ENCODE peak calls at places on chromosome 19, in six cellular contexts. C is astrocyte, T is HT1080, J is aorta, H is fibroblast of mammary gland, A is fibroblast of lung. S is an unnamed sample.

GRCh38 chr19:47633516-47633915 is 24.6 kb downstream of the BICRA start:
- DNase-seq in T (no peak), H (no peak), C (no peak), A (no peak), J (no peak), S (no peak)

GRCh38 chr19:48656840-48657474 is 11.0 kb upstream of the CA11 start:
- DNase-seq in A (peak), H (peak), C (peak), T (peak), J (no peak), S (peak)

GRCh38 chr19:33404506-33404905 is 31.0 kb downstream of the CEBPG start:
- DNase-seq in H (no peak), C (no peak), A (no peak), T (no peak), J (peak), S (no peak)

GRCh38 chr19:3154957-3155736 is 19.3 kb downstream of the GNA15 start:
- DNase-seq in C (peak), T (peak), A (peak), H (peak), J (peak), S (peak)

GRCh38 chr19:50417850-50418185 is 920 bp upstream of the SPIB start:
- DNase-seq in C (no peak), A (no peak), J (no peak), H (no peak), T (no peak), S (no peak)

GRCh38 chr19:7862413-7862951 is 11.7 kb downstream of the PRR36 start:
- DNase-seq in J (no peak), H (peak), A (peak), C (no peak), T (no peak), S (peak)

GRCh38 chr19:12365094-12365371 is 450 bp downstream of the ZNF442 start:
- DNase-seq in T (no peak), A (peak), H (peak), C (peak), J (no peak), S (no peak)

GRCh38 chr19:47284324-47284899 is 9.7 kb downstream of the INAFM1 start:
- DNase-seq in H (peak), A (peak), C (peak), T (peak), J (no peak), S (no peak)

GRCh38 chr19:51687791-51688664 is 5.1 kb upstream of the SPACA6 start:
- DNase-seq in T (peak), J (peak), H (peak), C (peak), A (peak), S (no peak)

GRCh38 chr19:34217952-34218817 is 36.2 kb upstream of the GARRE1 start:
- DNase-seq in T (peak), C (peak), A (peak), J (no peak), H (peak), S (peak)

GRCh38 chr19:6425732-6426686 is 1.4 kb upstream of the KHSRP start:
- DNase-seq in T (no peak), H (no peak), A (no peak), C (no peak), J (no peak), S (no peak)

GRCh38 chr19:17765069-17765618 is 13.9 kb downstream of the FCHO1 start:
- DNase-seq in T (no peak), C (no peak), A (no peak), H (no peak), J (peak), S (peak)

GRCh38 chr19:49315111-49315510 is 9.9 kb downstream of the SLC6A16 start:
- DNase-seq in A (no peak), H (no peak), J (no peak), T (no peak), C (no peak), S (no peak)

GRCh38 chr19:46944918-46945628 is 74.6 kb upstream of the NPAS1 start:
- DNase-seq in T (no peak), C (peak), H (peak), A (peak), J (peak), S (peak)

GRCh38 chr19:1070576-1070930 is 3.6 kb downstream of the ARHGAP45 start:
- DNase-seq in C (no peak), J (no peak), T (no peak), A (no peak), H (no peak), S (no peak)

GRCh38 chr19:55232284-55232597 is 3.7 kb upstream of the TMEM86B start:
- DNase-seq in T (no peak), C (no peak), A (no peak), J (peak), H (no peak), S (no peak)

GRCh38 chr19:52716578-52716977 is 18.3 kb downstream of the ZNF611 start:
- DNase-seq in A (no peak), J (no peak), H (no peak), C (no peak), T (no peak), S (no peak)

GRCh38 chr19:51219307-51219706 is 5.6 kb upstream of the CD33 start:
- DNase-seq in A (no peak), J (no peak), T (no peak), C (no peak), H (no peak), S (no peak)

GRCh38 chr19:21314676-21315075 is 14.5 kb downstream of the ZNF708 start:
- DNase-seq in A (peak), H (peak), J (no peak), T (no peak), C (peak), S (no peak)

GRCh38 chr19:47256688-47257410 is 524 bp downstream of the CCDC9 start:
- DNase-seq in T (peak), J (peak), C (peak), A (peak), H (peak), S (peak)